ENCODE peak calls at places on chromosomes 2 and 18, in four cellular contexts. F, B, V and X are unnamed samples.

GRCh38 chr2:215793747-215794595 is 219.4 kb downstream of the MREG start:
- DNase-seq in F (peak; percentile 99), B (peak; percentile 98), V (no peak), X (peak; percentile 35)

GRCh38 chr18:46322411-46322891 is 218.3 kb downstream of the HAUS1 start:
- DNase-seq in F (peak; percentile 31), B (no peak), V (peak; percentile 22), X (peak; percentile 40)

GRCh38 chr2:157933549-157933948 is 57.4 kb upstream of the ACVR1 start:
- DNase-seq in F (no peak), B (no peak), V (peak; percentile 57), X (no peak)

GRCh38 chr2:39642054-39642742 is 23.5 kb upstream of the TMEM178A start:
- DNase-seq in F (peak; percentile 93), B (peak; percentile 91), V (peak; percentile 13), X (peak; percentile 71)

GRCh38 chr2:84939426-84940087 is 31.4 kb upstream of the KCMF1 start:
- DNase-seq in F (no peak), B (no peak), V (no peak), X (no peak)

GRCh38 chr2:176068037-176068832 is 15.5 kb downstream of the EVX2 start:
- DNase-seq in F (no peak), B (no peak), V (peak; percentile 54), X (no peak)

GRCh38 chr2:63186331-63186730 is 135.7 kb downstream of the OTX1 start:
- DNase-seq in F (no peak), B (no peak), V (no peak), X (no peak)

GRCh38 chr2:213306320-213306942 is 22.2 kb downstream of the SPAG16 start:
- DNase-seq in F (peak; percentile 65), B (peak; percentile 65), V (no peak), X (no peak)

GRCh38 chr18:2169656-2170055 is 401.6 kb downstream of the METTL4 start:
- DNase-seq in F (no peak), B (no peak), V (no peak), X (no peak)

GRCh38 chr18:24031916-24032315 is 17.4 kb downstream of the TTC39C start:
- DNase-seq in F (no peak), B (no peak), V (no peak), X (no peak)

GRCh38 chr2:216571909-216572513 is 61.2 kb upstream of the IGFBP2 start:
- DNase-seq in F (no peak), B (no peak), V (no peak), X (no peak)

GRCh38 chr18:5413447-5413846 is 117.9 kb upstream of the ZBTB14 start:
- DNase-seq in F (no peak), B (no peak), V (no peak), X (no peak)

GRCh38 chr2:8679827-8680731 is 1.8 kb upstream of the ID2 start:
- DNase-seq in F (peak; percentile 66), B (peak; percentile 43), V (peak; percentile 44), X (no peak)

GRCh38 chr18:39806519-39806918 is 2148.5 kb upstream of the PIK3C3 start:
- DNase-seq in F (peak; percentile 22), B (no peak), V (no peak), X (no peak)